ENCODE peak calls at places on chromosomes 5 and 9, in eight cellular contexts. C, W, E, R, V, N, L and J are unnamed samples.

GRCh38 chr9:135134253-135135028 is 47.0 kb downstream of the OLFM1 start:
- DNase-seq in V (no peak), L (no peak), R (no peak), W (no peak), E (no peak), N (no peak), C (no peak), J (no peak)

GRCh38 chr5:98455660-98456059 is 317.8 kb upstream of the RGMB start:
- DNase-seq in E (no peak), V (no peak), W (no peak), L (peak), R (no peak), C (peak), N (no peak), J (no peak)

GRCh38 chr5:945691-946541 is 53.2 kb downstream of the TRIP13 start:
- DNase-seq in L (no peak), R (no peak), N (no peak), E (no peak), C (no peak), V (no peak), W (no peak), J (no peak)

GRCh38 chr5:84242286-84242685 is 142.4 kb downstream of the EDIL3 start:
- DNase-seq in C (no peak), W (peak), E (no peak), V (no peak), R (no peak), L (peak), N (no peak), J (no peak)

GRCh38 chr9:5951686-5952211 is 61.1 kb downstream of the MLANA start:
- DNase-seq in L (peak), C (peak), E (no peak), R (no peak), V (no peak), W (peak), N (no peak), J (no peak)

GRCh38 chr9:438961-439768 is 224.5 kb downstream of the DOCK8 start:
- DNase-seq in L (no peak), R (no peak), N (no peak), V (no peak), W (peak), C (no peak), E (no peak), J (no peak)

GRCh38 chr9:88076286-88077070 is 61.8 kb downstream of the SPATA31C2 start:
- DNase-seq in N (peak), E (peak), L (peak), V (peak), C (peak), R (peak), W (peak), J (peak)

GRCh38 chr9:35712762-35713400 is 19.1 kb downstream of the TLN1 start:
- DNase-seq in V (no peak), L (no peak), C (no peak), W (no peak), N (no peak), E (no peak), R (no peak), J (no peak)

GRCh38 chr5:156359452-156359851 is 32.5 kb downstream of the SGCD start:
- DNase-seq in N (no peak), C (peak), E (no peak), R (no peak), L (peak), W (peak), V (no peak), J (no peak)

GRCh38 chr9:100689635-100690034 is 111.8 kb downstream of the CAVIN4 start:
- DNase-seq in V (no peak), C (no peak), E (no peak), R (no peak), N (no peak), W (no peak), L (no peak), J (no peak)

GRCh38 chr5:95631265-95631957 is 11.5 kb downstream of the GPR150 start:
- DNase-seq in L (peak), V (no peak), R (no peak), N (no peak), W (peak), E (peak), C (peak), J (peak)

GRCh38 chr9:22645893-22646292 is 199.3 kb downstream of the DMRTA1 start:
- DNase-seq in W (no peak), R (no peak), V (no peak), E (no peak), C (peak), N (no peak), L (no peak), J (no peak)

GRCh38 chr5:39340486-39340885 is 23.8 kb downstream of the C9 start:
- DNase-seq in R (no peak), W (no peak), V (no peak), E (no peak), C (no peak), L (no peak), N (no peak), J (no peak)

GRCh38 chr5:36734422-36734821 is 128.0 kb downstream of the SLC1A3 start:
- DNase-seq in W (peak), L (peak), N (no peak), E (no peak), C (peak), V (no peak), R (no peak), J (no peak)

GRCh38 chr5:891837-892389 is 688 bp downstream of the BRD9 start:
- DNase-seq in L (peak), R (no peak), E (no peak), N (no peak), V (peak), W (peak), C (peak), J (peak)

GRCh38 chr5:124398471-124398870 is 348.0 kb downstream of the ZNF608 start:
- DNase-seq in W (no peak), C (no peak), L (no peak), V (no peak), E (no peak), N (no peak), R (no peak), J (no peak)

GRCh38 chr5:145681216-145681615 is 153.9 kb downstream of the PRELID2 start:
- DNase-seq in W (no peak), R (no peak), V (no peak), L (no peak), N (no peak), C (no peak), E (no peak), J (no peak)

GRCh38 chr5:179967489-179967888 is 59.8 kb upstream of the TBC1D9B start:
- DNase-seq in L (no peak), E (no peak), N (no peak), C (no peak), V (peak), W (no peak), R (no peak), J (no peak)

GRCh38 chr9:17216011-17216410 is 81.2 kb downstream of the CNTLN start:
- DNase-seq in L (peak), E (no peak), C (no peak), N (no peak), V (no peak), W (no peak), R (no peak), J (no peak)

GRCh38 chr9:105858284-105858683 is 163.9 kb downstream of the TMEM38B start:
- DNase-seq in W (no peak), C (peak), L (no peak), V (no peak), E (no peak), N (no peak), R (no peak), J (no peak)

GRCh38 chr5:93572773-93573626 is 8.0 kb downstream of the NR2F1-AS1 start:
- DNase-seq in N (no peak), V (no peak), W (peak), R (no peak), E (no peak), L (peak), C (no peak), J (no peak)

GRCh38 chr9:78242041-78242440 is 6.2 kb downstream of the CEP78 start:
- DNase-seq in N (no peak), C (no peak), W (no peak), V (no peak), E (no peak), R (no peak), L (no peak), J (no peak)

GRCh38 chr9:97703437-97704326 is 6.5 kb upstream of the XPA start:
- DNase-seq in E (peak), R (no peak), C (peak), L (peak), W (peak), V (peak), N (peak), J (peak)

GRCh38 chr5:172725785-172726184 is 45.2 kb downstream of the DUSP1 start:
- DNase-seq in V (no peak), R (no peak), N (no peak), E (no peak), C (no peak), W (no peak), L (no peak), J (no peak)